ENCODE peak calls at places on chromosome 19, in ten cellular contexts. Y is heart left ventricle, F is AG04450, I is stomach, E is left ventricle myocardium inferior, B is psoas muscle, Q is IMR-90, N is tibial artery, W is dorsolateral prefrontal cortex, H is A549. M is an unnamed sample.

GRCh38 chr19:31262673-31263308 is 86.4 kb downstream of the TSHZ3 start:
- DNase-seq in I (peak; percentile 17), B (no peak), F (no peak), E (no peak), W (no peak), Y (no peak), N (peak; percentile 47), Q (peak; percentile 34), H (no peak), M (no peak)

GRCh38 chr19:51460164-51460992 is 2.1 kb upstream of the SIGLEC8 start:
- DNase-seq in I (peak; percentile 20), Y (no peak), B (no peak), N (no peak), F (no peak), W (no peak), H (peak; percentile 33), Q (peak; percentile 7), E (no peak), M (no peak)

GRCh38 chr19:40255619-40256166 is 29.2 kb upstream of the CCNP start:
- DNase-seq in H (no peak), Q (no peak), E (peak; percentile 1), W (no peak), Y (no peak), F (no peak), B (no peak), I (no peak), N (no peak), M (no peak)

GRCh38 chr19:3785464-3785937 is 680 bp downstream of the MATK start:
- DNase-seq in B (no peak), Y (no peak), N (no peak), Q (no peak), E (no peak), W (no peak), H (no peak), F (no peak), I (no peak), M (no peak)

GRCh38 chr19:47158879-47159509 is 28.4 kb downstream of the SAE1 start:
- DNase-seq in F (no peak), Y (no peak), Q (peak; percentile 15), I (no peak), E (no peak), B (no peak), W (no peak), H (no peak), N (no peak), M (peak; percentile 62)

GRCh38 chr19:48837081-48837524 is 812 bp upstream of the HSD17B14 start:
- DNase-seq in N (peak; percentile 96), B (peak; percentile 84), Y (peak; percentile 89), E (peak; percentile 81), I (peak; percentile 56), Q (peak; percentile 78), F (no peak), W (peak; percentile 76), H (peak; percentile 96), M (no peak)

GRCh38 chr19:29119582-29119981 is 93.4 kb downstream of the UQCRFS1 start:
- DNase-seq in B (no peak), N (peak; percentile 21), H (no peak), Y (no peak), F (no peak), E (no peak), Q (no peak), W (no peak), I (no peak), M (no peak)

GRCh38 chr19:18683955-18684641 is 618 bp downstream of the CRTC1 start:
- DNase-seq in Y (no peak), I (no peak), Q (no peak), N (no peak), W (no peak), E (no peak), F (no peak), H (no peak), B (no peak), M (no peak)

GRCh38 chr19:19049406-19049805 is 14.4 kb upstream of the SLC25A42 start:
- DNase-seq in H (no peak), I (no peak), B (no peak), F (no peak), Q (peak; percentile 31), E (no peak), N (no peak), W (no peak), Y (no peak), M (no peak)

GRCh38 chr19:57560049-57560491 is 407 bp upstream of the ZNF550 start:
- DNase-seq in N (no peak), B (peak; percentile 46), F (peak; percentile 16), W (no peak), Y (peak; percentile 56), H (no peak), Q (peak; percentile 76), E (peak; percentile 51), I (no peak), M (peak; percentile 64)

GRCh38 chr19:46478356-46478986 is 7.1 kb upstream of the PNMA8A start:
- DNase-seq in Y (no peak), E (no peak), I (no peak), N (no peak), H (peak; percentile 61), W (peak; percentile 59), B (no peak), Q (peak; percentile 80), F (no peak), M (no peak)

GRCh38 chr19:49357186-49357585 is 5.0 kb downstream of the TEAD2 start:
- DNase-seq in F (no peak), B (no peak), N (no peak), Y (no peak), I (no peak), Q (no peak), W (no peak), H (no peak), E (no peak), M (no peak)

GRCh38 chr19:30319876-30320275 is 52.3 kb upstream of the ZNF536 start:
- DNase-seq in B (no peak), Q (no peak), N (no peak), E (no peak), F (no peak), H (no peak), W (no peak), I (no peak), Y (no peak), M (no peak)

GRCh38 chr19:35513231-35513974 is at the start of gene DMKN:
- DNase-seq in N (no peak), Y (no peak), B (no peak), I (no peak), H (no peak), F (no peak), Q (peak; percentile 58), E (no peak), W (no peak), M (peak; percentile 66)

DNA sequence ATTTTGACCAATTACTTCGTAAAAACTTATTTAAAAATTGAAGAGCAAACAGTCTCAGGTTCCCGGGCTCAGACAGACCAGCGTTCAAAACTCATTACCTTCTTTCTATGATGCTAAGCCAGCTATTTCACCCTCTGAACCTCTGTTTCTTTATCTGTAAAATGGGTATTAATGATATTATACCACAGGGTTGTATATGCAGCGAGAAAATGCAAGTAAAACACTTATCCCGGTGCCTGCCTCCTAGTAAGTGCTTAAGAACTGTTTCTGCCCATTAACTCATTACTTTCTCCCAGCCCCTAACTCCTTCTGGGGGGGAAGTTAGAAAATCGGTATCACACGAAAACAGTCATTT is 410 bp upstream of the PAK4 start:
- DNase-seq in N (no peak), H (no peak), Y (no peak), E (no peak), F (no peak), I (no peak), B (no peak), W (no peak), Q (no peak), M (no peak)
- H3K27ac ChIP-seq in N (peak overlapping the region; percentile 80), H (peak overlapping the region; percentile 92), Y (peak overlapping the region; percentile 78), E (peak overlapping the region; percentile 87), F (no peak overlapping the region), I (peak overlapping the region; percentile 90), B (peak overlapping the region; percentile 71), W (peak overlapping the region; percentile 76), Q (no peak overlapping the region), M (peak overlapping the region; percentile 85)

DNA sequence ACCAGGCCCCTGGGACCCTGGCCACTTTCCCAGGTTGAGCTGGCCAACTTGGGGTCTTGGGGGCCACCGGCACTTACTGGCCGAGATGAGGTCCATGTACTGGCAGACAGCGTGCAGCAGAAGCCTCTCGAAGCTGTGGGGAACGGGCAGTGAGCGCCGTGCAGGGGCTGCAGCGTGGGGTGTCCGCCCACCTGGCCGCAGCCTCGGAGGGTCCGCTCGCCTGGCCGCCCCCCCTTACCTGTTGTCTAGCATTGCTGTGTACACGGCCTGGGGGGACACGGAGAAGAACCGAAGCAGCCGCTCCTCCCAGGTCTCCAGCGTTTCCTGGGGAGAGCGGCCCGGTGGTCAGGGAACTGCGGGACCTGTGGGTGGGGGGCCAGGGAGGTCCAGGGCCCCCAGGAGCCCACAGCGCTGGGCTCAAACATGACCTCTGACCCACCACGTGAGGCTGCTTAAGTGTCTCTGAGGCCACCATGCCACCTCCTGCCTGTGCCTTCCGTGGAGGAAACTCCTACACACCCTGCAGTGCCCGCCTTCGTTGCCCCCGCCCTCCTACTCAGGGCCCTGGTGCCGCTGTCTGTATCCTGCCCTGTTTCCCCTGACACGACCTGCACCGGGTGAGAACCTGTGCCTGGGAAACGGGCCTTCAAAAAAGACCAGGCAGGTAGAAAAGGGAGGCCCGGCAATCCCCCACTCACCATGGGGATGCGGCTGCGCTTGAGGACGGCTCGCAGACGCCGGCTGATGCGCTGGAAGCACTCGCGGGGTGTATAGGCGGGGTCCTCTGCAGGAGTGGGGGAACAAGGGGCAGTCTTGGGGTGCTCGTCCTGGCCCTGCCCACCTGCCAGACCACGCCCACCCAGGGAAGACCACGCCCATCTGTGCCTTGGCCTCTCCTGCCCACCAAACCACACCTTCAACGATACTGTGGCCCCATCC is 6.3 kb downstream of the RNU6-9 start:
- DNase-seq in H (no peak), W (no peak), N (no peak), Q (no peak), E (no peak), F (no peak), I (no peak), B (peak; percentile 13), Y (no peak), M (no peak)
- TF ChIP-seq CTCF in H (no peak), W (no peak), N (no peak), Q (no peak), E (no peak), F (no peak), I (no peak), B (no peak), Y (no peak), M (no peak)

DNA sequence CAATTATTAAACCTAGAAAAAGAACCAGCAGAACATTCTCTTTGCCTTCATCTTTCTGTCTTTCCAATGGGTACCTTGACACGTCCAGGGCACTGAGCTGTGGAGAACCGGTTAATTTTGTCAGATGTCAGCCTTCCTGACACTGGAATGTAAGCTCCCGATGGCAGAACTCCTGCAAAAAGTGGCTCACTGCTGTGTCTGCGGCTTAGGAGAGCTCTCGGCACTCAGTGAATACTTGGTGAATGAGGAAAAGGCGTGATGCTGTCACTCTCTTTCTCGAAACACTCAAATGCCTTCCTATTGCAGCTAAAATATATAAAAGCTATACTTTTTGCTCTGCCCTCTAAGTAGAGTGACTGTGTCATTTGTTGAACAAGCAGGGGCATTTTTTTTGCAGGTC is 17.6 kb downstream of the CEBPA start:
- DNase-seq in I (no peak), E (no peak), F (no peak), Q (no peak), H (no peak), W (no peak), N (no peak), B (no peak), Y (no peak), M (no peak)
- H3K27ac ChIP-seq in I (no peak overlapping the region), E (no peak overlapping the region), F (no peak overlapping the region), Q (no peak overlapping the region), H (no peak overlapping the region), W (no peak overlapping the region), N (no peak overlapping the region), B (no peak overlapping the region), Y (no peak overlapping the region), M (no peak overlapping the region)

GRCh38 chr19:11641241-11641640 is 44.0 kb downstream of the ZNF627 start:
- DNase-seq in F (no peak), B (no peak), W (no peak), I (no peak), Q (no peak), E (no peak), H (no peak), N (no peak), Y (no peak), M (no peak)
- TF ChIP-seq CTCF in F (no peak), B (no peak), W (no peak), I (no peak), Q (no peak), E (no peak), H (no peak), N (no peak), Y (no peak), M (no peak)